ENCODE peak calls at places on chromosomes 5 and 9, in four cellular contexts. H is spleen, P is RWPE2, Y is esophagus squamous epithelium. W is an unnamed sample.

GRCh38 chr9:17349816-17350215 is 215.0 kb downstream of the CNTLN start:
- DNase-seq in H (no peak), P (no peak), Y (no peak), W (no peak)

GRCh38 chr5:75465480-75465879 is 45.9 kb downstream of the CERT1 start:
- DNase-seq in H (no peak), P (no peak), Y (no peak), W (no peak)

GRCh38 chr9:68560131-68560844 is 19.6 kb upstream of the TMEM252 start:
- DNase-seq in H (peak; percentile 87), P (no peak), Y (no peak), W (peak; percentile 55)

GRCh38 chr5:121870489-121870888 is 18.8 kb downstream of the FTMT start:
- DNase-seq in H (no peak), P (no peak), Y (no peak), W (no peak)

GRCh38 chr5:174340221-174340620 is 294.7 kb downstream of the NSG2 start:
- DNase-seq in H (no peak), P (no peak), Y (no peak), W (no peak)

GRCh38 chr9:106675780-106676179 is 187.2 kb upstream of the ZNF462 start:
- DNase-seq in H (no peak), P (no peak), Y (no peak), W (no peak)

GRCh38 chr5:112742424-112742823 is 4.7 kb downstream of the APC start:
- DNase-seq in H (no peak), P (no peak), Y (no peak), W (no peak)

GRCh38 chr5:168654225-168654624 is 75.1 kb upstream of the PANK3 start:
- DNase-seq in H (no peak), P (no peak), Y (no peak), W (no peak)

GRCh38 chr5:140566665-140567064 is 2.0 kb downstream of the SLC35A4 start:
- DNase-seq in H (no peak), P (no peak), Y (no peak), W (no peak)
- H3K4me1 ChIP-seq in H (peaks cover 63% of the 10 kb centered on the region), P (peaks cover 5% of the 10 kb centered on the region), Y (peaks cover 51% of the 10 kb centered on the region), W (peaks cover 38% of the 10 kb centered on the region)

GRCh38 chr5:178283520-178283919 is 50.9 kb upstream of the PHYKPL start:
- DNase-seq in H (no peak), P (no peak), Y (no peak), W (no peak)

GRCh38 chr5:178284996-178285395 is 52.4 kb upstream of the PHYKPL start:
- DNase-seq in H (peak; percentile 45), P (peak; percentile 31), Y (no peak), W (no peak)

GRCh38 chr5:178285399-178286225 is 53.0 kb upstream of the PHYKPL start:
- DNase-seq in H (peak; percentile 55), P (peak; percentile 59), Y (no peak), W (no peak)

GRCh38 chr5:178282391-178282790 is 49.8 kb upstream of the PHYKPL start:
- DNase-seq in H (peak; percentile 23), P (peak; percentile 52), Y (no peak), W (no peak)

DNA sequence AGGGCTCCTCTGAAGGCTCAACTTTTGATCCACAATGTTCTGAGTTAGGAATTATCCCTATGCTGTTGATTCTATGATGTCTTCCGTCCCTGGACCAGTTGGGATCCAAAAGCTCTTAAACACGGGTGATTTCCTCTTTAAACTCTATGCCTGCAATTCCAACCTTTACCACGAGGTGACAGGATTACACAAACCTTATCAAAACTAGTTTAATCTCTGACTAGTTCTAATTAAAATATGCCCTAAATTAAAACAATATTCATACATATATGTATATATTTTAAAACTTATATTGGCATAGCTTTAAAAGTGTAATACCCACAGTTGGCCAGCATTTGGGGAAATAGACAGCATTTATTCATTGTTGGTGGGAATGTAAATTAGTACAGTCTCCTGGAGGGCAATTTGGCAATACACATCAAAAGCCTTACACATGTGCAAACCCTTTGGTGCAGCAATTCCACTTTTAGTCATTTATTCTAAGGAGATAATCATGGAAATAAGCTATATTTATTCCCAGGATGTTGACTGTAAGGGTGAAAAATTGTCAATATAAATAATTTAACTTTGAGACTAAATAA is 51.6 kb upstream of the PHYKPL start:
- DNase-seq in H (no peak), P (no peak), Y (no peak), W (no peak)
- H3K4me3 ChIP-seq in H (no peak overlapping the region), P (no peak overlapping the region), Y (no peak overlapping the region), W (no peak overlapping the region)

DNA sequence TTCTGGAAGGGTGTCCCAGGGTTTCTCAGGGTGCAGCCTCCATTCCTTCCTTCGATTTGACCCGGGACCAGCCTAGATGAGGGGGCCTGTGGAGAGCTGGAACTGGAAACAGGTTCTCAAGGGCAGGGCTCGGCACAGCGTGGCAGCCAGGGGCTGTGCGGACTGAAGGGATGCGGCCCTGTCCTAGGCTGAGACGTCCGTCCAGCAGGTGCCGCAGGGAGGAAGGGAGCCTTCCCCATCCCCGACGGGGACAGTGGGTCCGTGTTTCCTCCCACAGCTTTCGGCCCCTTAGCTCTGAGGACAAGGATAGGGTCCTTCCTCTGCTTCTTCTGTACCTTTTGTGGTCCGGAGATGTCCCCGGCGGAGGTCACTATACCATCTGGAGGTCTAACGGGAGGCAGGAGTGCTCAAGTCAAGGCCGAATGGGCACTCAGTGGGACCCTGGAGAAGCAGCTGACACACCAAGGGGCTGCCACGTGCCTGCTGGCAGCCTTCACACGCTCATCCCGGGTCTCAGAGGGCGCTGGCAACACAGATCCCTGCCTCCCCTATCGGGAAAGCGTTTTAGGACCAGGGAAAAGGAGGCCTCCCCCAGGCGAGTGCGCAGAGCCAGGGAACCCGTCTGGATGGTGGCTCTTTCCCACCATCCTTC is 49.9 kb downstream of the USP20 start:
- DNase-seq in H (peak; percentile 92), P (no peak), Y (no peak), W (peak; percentile 46)
- H3K4me1 ChIP-seq in H (peaks cover 67% of the 10 kb centered on the region), P (peaks cover 10% of the 10 kb centered on the region), Y (peaks cover 33% of the 10 kb centered on the region), W (peaks cover 5% of the 10 kb centered on the region)

GRCh38 chr9:2722715-2723114 is 5.4 kb downstream of the KCNV2 start:
- DNase-seq in H (no peak), P (no peak), Y (no peak), W (no peak)

GRCh38 chr9:2717385-2717784 is at the start of gene KCNV2:
- DNase-seq in H (no peak), P (no peak), Y (no peak), W (no peak)

GRCh38 chr9:2720179-2720654 is 2.9 kb downstream of the KCNV2 start:
- DNase-seq in H (no peak), P (no peak), Y (no peak), W (no peak)

GRCh38 chr9:2718698-2719033 is 1.4 kb downstream of the KCNV2 start:
- DNase-seq in H (no peak), P (peak; percentile 51), Y (no peak), W (no peak)

GRCh38 chr9:2718001-2718697 is 839 bp downstream of the KCNV2 start:
- DNase-seq in H (peak; percentile 71), P (peak; percentile 49), Y (no peak), W (no peak)
- H3K4me3 ChIP-seq in H (no peak overlapping the region), P (no peak overlapping the region), Y (no peak overlapping the region), W (no peak overlapping the region)

GRCh38 chr5:172005708-172006377 is 595 bp downstream of the FBXW11 start:
- DNase-seq in H (peak; percentile 86), P (no peak), Y (no peak), W (peak; percentile 34)
- H3K4me1 ChIP-seq in H (peaks cover 54% of the 10 kb centered on the region), P (peaks cover 39% of the 10 kb centered on the region), Y (peaks cover 34% of the 10 kb centered on the region), W (peaks cover 2% of the 10 kb centered on the region)

GRCh38 chr5:150299571-150300327 is 3.0 kb downstream of the ARSI start:
- DNase-seq in H (no peak), P (no peak), Y (no peak), W (no peak)
- H3K4me3 ChIP-seq in H (no peak overlapping the region), P (no peak overlapping the region), Y (no peak overlapping the region), W (no peak overlapping the region)

GRCh38 chr9:21682376-21682775 is 120.1 kb upstream of the MTAP start:
- DNase-seq in H (no peak), P (no peak), Y (no peak), W (no peak)
- H3K4me1 ChIP-seq in H (no peaks in the 10 kb centered on the region), P (peaks cover 88% of the 10 kb centered on the region), Y (peaks cover 14% of the 10 kb centered on the region), W (no peaks in the 10 kb centered on the region)

GRCh38 chr5:59188415-59189225 is 605.7 kb downstream of the RAB3C start:
- DNase-seq in H (peak; percentile 89), P (no peak), Y (no peak), W (peak; percentile 72)
- H3K4me3 ChIP-seq in H (no peak overlapping the region), P (no peak overlapping the region), Y (no peak overlapping the region), W (no peak overlapping the region)

GRCh38 chr9:136821333-136822031 is 13.7 kb downstream of the RABL6 start:
- DNase-seq in H (no peak), P (no peak), Y (no peak), W (no peak)
- H3K4me1 ChIP-seq in H (no peaks in the 10 kb centered on the region), P (no peaks in the 10 kb centered on the region), Y (no peaks in the 10 kb centered on the region), W (peaks cover 11% of the 10 kb centered on the region)

DNA sequence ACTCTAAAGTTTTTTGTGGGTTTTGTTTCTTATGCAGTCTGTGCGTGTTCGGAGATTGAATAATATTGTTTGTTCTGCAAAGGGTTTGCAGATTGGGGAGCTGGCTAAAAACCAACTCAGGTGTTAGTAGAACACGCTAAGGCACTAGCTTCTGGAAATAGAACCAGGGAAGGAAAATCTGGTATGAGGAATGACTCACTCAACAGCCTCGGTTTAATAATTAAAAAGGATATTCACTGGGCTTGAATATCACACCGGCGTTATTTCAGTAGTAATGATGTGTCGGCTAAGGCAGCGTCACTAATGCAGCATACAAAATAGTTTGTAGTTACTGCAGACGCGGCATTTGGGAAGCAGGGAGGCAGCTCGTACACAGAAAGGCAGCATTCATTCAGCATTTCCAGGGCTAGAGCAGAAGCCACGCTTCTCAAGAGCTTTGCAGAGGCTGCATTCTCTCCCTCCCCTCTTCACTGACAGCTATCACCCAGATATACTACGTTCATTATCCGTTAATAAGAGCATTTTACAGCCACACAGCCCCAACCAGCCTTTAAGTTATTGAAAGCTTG is 1.7 kb downstream of the ADRA1B start:
- DNase-seq in H (no peak), P (no peak), Y (no peak), W (no peak)
- H3K4me3 ChIP-seq in H (peak overlapping the region; percentile 31), P (no peak overlapping the region), Y (no peak overlapping the region), W (no peak overlapping the region)

W was measured in lung.